ENCODE peak calls at places on chromosomes 1 and 21, in six cellular contexts. S, T, V, E, H and J are unnamed samples.

GRCh38 chr1:4597020-4597419 is 57.4 kb upstream of the AJAP1 start:
- DNase-seq in V (no peak), H (no peak), E (no peak), S (no peak), T (no peak), J (no peak)

GRCh38 chr1:176241385-176242015 is 34.4 kb upstream of the COP1 start:
- DNase-seq in S (peak; percentile 8), E (peak; percentile 60), T (no peak), V (no peak), H (no peak), J (no peak)

GRCh38 chr21:17495680-17496079 is 17.2 kb upstream of the CXADR start:
- DNase-seq in H (no peak), E (peak; percentile 15), V (no peak), S (no peak), T (no peak), J (no peak)

GRCh38 chr1:161185282-161185682 is 8.0 kb upstream of the B4GALT3 start:
- DNase-seq in E (peak; percentile 83), S (no peak), T (no peak), V (peak; percentile 74), H (peak; percentile 85), J (no peak)

GRCh38 chr1:174682419-174683008 is 234.8 kb downstream of the GPR52 start:
- DNase-seq in V (no peak), E (peak; percentile 82), S (no peak), H (no peak), T (no peak), J (no peak)

GRCh38 chr1:111731956-111732355 is 7.2 kb downstream of the INKA2 start:
- DNase-seq in E (no peak), V (no peak), T (no peak), S (no peak), H (peak; percentile 8), J (no peak)

GRCh38 chr21:38170283-38170682 is 86.5 kb upstream of the KCNJ15 start:
- DNase-seq in S (peak; percentile 68), T (no peak), H (peak; percentile 18), E (peak; percentile 36), V (no peak), J (no peak)

GRCh38 chr1:1260843-1261560 is 12.7 kb downstream of the UBE2J2 start:
- DNase-seq in E (no peak), V (no peak), H (no peak), T (no peak), S (no peak), J (no peak)

GRCh38 chr1:30778156-30778978 is 20.8 kb upstream of the LAPTM5 start:
- DNase-seq in V (no peak), T (no peak), H (peak; percentile 92), S (no peak), E (peak; percentile 94), J (no peak)

GRCh38 chr1:152917794-152918193 is 9.4 kb downstream of the IVL start:
- DNase-seq in S (peak; percentile 72), H (peak; percentile 31), T (no peak), E (no peak), V (no peak), J (no peak)

GRCh38 chr1:100340494-100340893 is 11.8 kb upstream of the CDC14A start:
- DNase-seq in T (no peak), S (no peak), V (no peak), H (no peak), E (no peak), J (no peak)

GRCh38 chr1:240235521-240236288 is 144.0 kb downstream of the FMN2 start:
- DNase-seq in H (no peak), E (peak; percentile 11), V (no peak), S (no peak), T (no peak), J (no peak)

GRCh38 chr1:27772071-27772470 is 948 bp upstream of the STX12 start:
- DNase-seq in H (no peak), T (no peak), V (no peak), S (peak; percentile 24), E (peak; percentile 64), J (no peak)

GRCh38 chr1:197356723-197357533 is 88.9 kb downstream of the CRB1 start:
- DNase-seq in S (peak; percentile 72), V (no peak), E (peak; percentile 77), T (peak; percentile 24), H (peak; percentile 20), J (peak; percentile 63)

GRCh38 chr1:67832737-67833594 is at the start of gene GNG12:
- DNase-seq in V (peak; percentile 86), H (peak; percentile 81), E (peak; percentile 85), T (peak; percentile 59), S (peak; percentile 94), J (peak; percentile 91)

GRCh38 chr1:67830226-67830625 is 3.0 kb downstream of the GNG12 start:
- DNase-seq in S (no peak), E (peak; percentile 38), T (no peak), V (no peak), H (no peak), J (no peak)

GRCh38 chr1:67833595-67833926 is 294 bp upstream of the GNG12 start:
- DNase-seq in T (no peak), V (no peak), S (no peak), H (peak; percentile 68), E (no peak), J (no peak)

GRCh38 chr1:67830928-67831596 is 2.2 kb downstream of the GNG12 start:
- DNase-seq in V (no peak), H (no peak), T (no peak), E (no peak), S (no peak), J (no peak)

DNA sequence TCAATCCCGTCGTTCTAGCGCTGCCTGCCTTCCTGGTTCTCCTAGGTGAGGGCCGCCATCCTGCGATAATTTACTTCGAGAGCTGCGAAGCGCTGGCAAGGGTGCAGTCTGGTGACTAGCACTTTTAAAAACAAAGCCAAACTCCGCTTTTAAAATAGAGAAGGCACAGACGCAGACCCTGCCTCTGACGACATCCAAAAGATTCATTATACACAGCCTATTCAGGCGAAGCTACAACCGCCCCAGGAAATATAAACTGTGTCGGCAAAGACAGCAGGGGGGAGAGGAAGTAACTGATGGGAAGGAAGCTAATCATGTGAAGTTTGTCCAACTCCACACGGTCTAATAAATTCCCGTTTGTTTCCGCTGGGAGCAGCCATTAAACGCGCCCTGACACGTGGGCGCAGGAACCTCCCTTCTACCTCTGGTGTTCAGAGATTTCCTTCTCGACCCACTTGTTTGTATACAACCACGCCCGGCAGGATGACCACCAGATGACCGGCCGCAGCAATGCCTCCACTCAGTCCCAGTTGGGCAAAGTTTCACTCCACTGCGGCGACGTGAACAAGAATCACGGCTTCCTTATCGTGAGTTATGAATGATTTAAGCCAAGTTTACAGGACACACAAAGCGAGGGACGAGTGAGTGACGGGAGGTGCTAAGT is 1.3 kb downstream of the GNG12 start:
- DNase-seq in T (peak; percentile 26), H (peak; percentile 64), S (peak; percentile 47), E (peak; percentile 77), V (peak; percentile 76), J (peak; percentile 75)
- H3K4me3 ChIP-seq in T (peak overlapping the region; percentile 95), H (peak overlapping the region; percentile 76), S (peak overlapping the region; percentile 93), E (peak overlapping the region; percentile 72), V (peak overlapping the region; percentile 83), J (peak overlapping the region; percentile 58)

DNA sequence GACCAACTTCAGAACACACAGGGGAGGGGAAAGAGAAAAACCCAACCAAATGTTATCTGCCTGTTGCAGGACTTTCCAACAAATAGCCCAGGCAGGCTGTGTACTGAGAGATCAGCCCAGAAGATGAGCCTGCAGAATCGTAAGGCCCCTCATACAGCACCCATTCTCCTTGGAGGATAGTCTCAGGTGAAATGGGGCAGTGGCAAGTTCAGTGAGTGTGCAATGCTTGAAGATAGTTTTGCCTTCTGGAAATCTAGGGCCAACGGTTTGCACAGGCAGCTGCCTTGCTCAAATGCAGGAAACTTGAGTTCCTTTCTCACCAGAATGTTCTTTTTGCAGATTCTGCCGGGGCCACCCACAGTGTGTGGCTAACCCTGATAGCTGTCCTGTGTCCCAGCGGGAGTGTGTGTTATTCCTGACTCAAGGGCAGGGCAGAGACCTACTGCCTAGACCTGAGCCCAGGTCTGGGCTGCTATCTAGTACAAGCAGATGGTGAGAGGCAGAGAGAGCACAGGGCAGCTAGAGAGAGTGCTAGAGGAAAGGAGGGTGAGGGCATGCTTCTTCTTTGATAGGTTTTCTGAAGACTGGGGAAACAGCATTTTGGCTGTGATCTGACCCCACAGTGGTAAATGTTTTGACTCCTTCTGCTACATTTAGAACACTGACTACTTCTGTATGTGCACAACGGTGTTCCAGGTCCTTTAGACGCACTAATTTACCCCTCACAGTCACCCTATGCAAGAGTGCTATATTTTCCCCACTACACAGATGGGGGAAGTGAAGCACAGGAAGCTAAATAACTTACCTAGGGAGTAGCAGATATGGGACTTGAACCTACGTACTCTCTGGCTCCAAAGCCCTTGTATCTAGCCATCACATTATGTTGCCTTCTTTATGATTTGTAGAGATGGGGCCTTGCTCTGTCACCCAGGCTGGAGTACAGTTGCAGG is 49.0 kb downstream of the GADD45A start:
- DNase-seq in S (no peak), T (no peak), V (no peak), H (no peak), E (no peak), J (no peak)
- H3K4me1 ChIP-seq in S (peaks cover 20% of the 10 kb centered on the region), T (peaks cover 16% of the 10 kb centered on the region), V (peaks cover 39% of the 10 kb centered on the region), H (peaks cover 5% of the 10 kb centered on the region), E (peaks cover 18% of the 10 kb centered on the region), J (peaks cover 13% of the 10 kb centered on the region)

DNA sequence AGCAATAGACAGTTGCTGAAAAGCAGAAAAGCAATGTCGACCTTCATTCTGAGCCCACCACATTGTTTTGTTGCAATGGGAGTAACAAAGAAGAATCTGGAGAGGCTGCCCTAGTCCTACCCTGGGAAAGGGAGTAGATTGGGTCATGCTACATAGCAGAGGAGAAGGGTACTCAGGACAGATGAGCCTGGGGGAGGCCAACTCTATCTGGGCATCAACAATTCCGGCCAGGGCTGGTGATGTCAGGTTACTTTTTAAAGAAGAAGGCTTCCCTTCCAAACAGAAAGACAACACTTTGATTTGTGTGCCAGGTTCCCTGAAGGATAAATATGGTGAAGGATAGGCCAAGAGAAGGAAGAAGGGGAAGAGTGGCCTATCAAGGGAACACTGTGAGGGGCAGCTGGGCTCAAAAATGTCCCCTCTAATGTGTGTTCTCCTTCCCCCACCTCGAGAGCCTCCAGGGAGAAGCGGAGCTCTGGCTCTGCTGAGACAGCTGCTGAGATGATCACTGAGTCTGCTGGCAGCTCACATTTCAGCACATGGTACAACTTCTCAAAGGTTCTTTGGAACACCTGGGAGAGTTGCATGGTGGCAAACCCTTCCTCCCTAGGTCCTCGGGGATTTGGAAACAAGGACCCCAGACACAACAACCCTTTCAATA is 3.2 kb upstream of the ADIPOR1 start:
- DNase-seq in S (no peak), E (no peak), T (no peak), H (no peak), V (no peak), J (no peak)
- H3K36me3 ChIP-seq in S (peaks cover 6% of the 10 kb centered on the region), E (peaks cover 3% of the 10 kb centered on the region), T (peaks cover 8% of the 10 kb centered on the region), H (no peaks in the 10 kb centered on the region), V (peaks cover 32% of the 10 kb centered on the region), J (peaks cover 11% of the 10 kb centered on the region)

DNA sequence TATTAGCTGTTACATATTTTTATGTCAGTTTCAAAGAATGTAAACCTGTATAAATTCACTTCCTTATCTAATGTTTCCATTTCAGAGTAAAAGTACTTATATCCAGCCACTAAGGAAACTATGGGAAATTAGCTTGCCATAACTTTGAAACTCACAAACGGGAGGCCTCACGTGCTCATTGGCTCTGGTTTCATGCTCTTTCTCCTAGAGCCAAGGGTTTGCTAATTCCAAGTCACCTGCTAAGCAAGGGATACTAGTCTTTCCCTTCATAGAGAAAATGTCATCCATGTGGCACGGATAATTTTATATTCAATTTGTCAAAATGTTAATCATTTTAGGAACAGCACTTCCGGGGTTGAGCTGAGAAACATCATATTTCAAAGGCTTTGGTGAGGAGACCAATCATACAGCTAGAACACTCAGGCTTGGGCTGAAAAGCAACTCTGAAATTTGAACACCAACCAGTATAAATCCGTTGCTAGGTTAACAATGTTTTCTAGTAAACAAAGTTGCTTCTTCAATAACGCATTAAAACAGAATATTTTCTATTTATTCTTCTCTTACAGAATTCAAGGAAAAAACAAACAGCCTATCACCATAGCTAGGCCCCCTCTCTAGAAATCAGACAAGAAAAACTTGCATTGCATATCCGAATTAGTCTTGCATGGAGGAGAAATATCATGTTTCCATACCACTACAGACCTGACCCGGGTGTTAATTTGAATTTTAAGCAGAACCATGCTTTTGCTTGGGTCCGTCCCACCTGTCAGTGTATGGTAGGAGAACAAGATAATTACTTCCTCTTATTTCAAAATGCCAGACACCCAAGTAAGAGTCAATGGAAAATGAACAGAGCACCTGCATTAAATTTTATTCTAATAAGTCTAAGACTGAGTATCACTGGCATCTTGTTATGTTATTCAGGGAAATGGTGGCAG is 196.1 kb upstream of the ESRRG start:
- DNase-seq in S (no peak), V (no peak), H (no peak), T (no peak), E (no peak), J (no peak)
- H3K4me3 ChIP-seq in S (no peak overlapping the region), V (no peak overlapping the region), H (no peak overlapping the region), T (no peak overlapping the region), E (no peak overlapping the region), J (no peak overlapping the region)